ENCODE peak calls at places on chromosomes 12 and 14, in five cellular contexts. Q is fibroblast of lung, Y is HCT116, J is GM23248, O is H9. N is an unnamed sample.

GRCh38 chr12:7645395-7646177 is 20.1 kb downstream of the APOBEC1 start:
- DNase-seq in Q (peak; percentile 46), Y (peak; percentile 24), J (peak; percentile 52), O (peak; percentile 47), N (peak; percentile 21)

GRCh38 chr14:105862581-105863239 is 336.3 kb downstream of the TMEM121 start:
- DNase-seq in Q (no peak), Y (no peak), J (no peak), O (no peak), N (no peak)

GRCh38 chr12:40224439-40225291 is at the start of gene LRRK2:
- DNase-seq in Q (peak; percentile 65), Y (no peak), J (peak; percentile 89), O (peak; percentile 62), N (no peak)

GRCh38 chr14:45198551-45198950 is 54.5 kb downstream of the MIS18BP1 start:
- DNase-seq in Q (peak; percentile 22), Y (no peak), J (peak; percentile 71), O (no peak), N (no peak)

GRCh38 chr12:1820191-1820599 is at the start of gene LRTM2:
- DNase-seq in Q (no peak), Y (no peak), J (no peak), O (no peak), N (no peak)

GRCh38 chr12:131513606-131514005 is 197.3 kb upstream of the SFSWAP start:
- DNase-seq in Q (no peak), Y (no peak), J (no peak), O (no peak), N (peak; percentile 16)

GRCh38 chr12:122872815-122873361 is 23.0 kb downstream of the VPS37B start:
- DNase-seq in Q (no peak), Y (no peak), J (no peak), O (no peak), N (no peak)

GRCh38 chr12:47576256-47576655 is 129.6 kb downstream of the RPAP3 start:
- DNase-seq in Q (no peak), Y (no peak), J (no peak), O (no peak), N (no peak)

GRCh38 chr14:30921305-30921704 is 46.9 kb downstream of the COCH start:
- DNase-seq in Q (peak; percentile 39), Y (no peak), J (peak; percentile 24), O (no peak), N (no peak)

GRCh38 chr12:4143909-4144308 is 129.7 kb upstream of the CCND2 start:
- DNase-seq in Q (no peak), Y (peak; percentile 37), J (no peak), O (no peak), N (no peak)

GRCh38 chr14:68771631-68772030 is 21.2 kb downstream of the ZFP36L1 start:
- DNase-seq in Q (no peak), Y (no peak), J (no peak), O (no peak), N (no peak)

GRCh38 chr14:91231446-91231845 is 13.1 kb downstream of the GPR68 start:
- DNase-seq in Q (no peak), Y (no peak), J (peak; percentile 77), O (no peak), N (no peak)

GRCh38 chr12:50006754-50007442 is 18.4 kb downstream of the RACGAP1 start:
- DNase-seq in Q (no peak), Y (no peak), J (peak; percentile 73), O (no peak), N (no peak)

GRCh38 chr12:20006856-20007255 is 361.5 kb upstream of the PDE3A start:
- DNase-seq in Q (no peak), Y (no peak), J (peak; percentile 47), O (no peak), N (no peak)

GRCh38 chr14:30235485-30235884 is 307.8 kb upstream of the PRKD1 start:
- DNase-seq in Q (no peak), Y (no peak), J (no peak), O (no peak), N (no peak)

GRCh38 chr14:105092124-105092911 is 27.1 kb upstream of the GPR132 start:
- DNase-seq in Q (no peak), Y (no peak), J (peak; percentile 61), O (peak; percentile 52), N (no peak)

GRCh38 chr14:60165547-60165876 is 314 bp upstream of the DHRS7 start:
- DNase-seq in Q (no peak), Y (no peak), J (no peak), O (no peak), N (no peak)

GRCh38 chr12:120584343-120585149 is 3.3 kb upstream of the POP5 start:
- DNase-seq in Q (no peak), Y (peak; percentile 13), J (peak; percentile 58), O (peak; percentile 68), N (peak; percentile 57)

GRCh38 chr14:30427401-30427800 is 131.6 kb upstream of the G2E3 start:
- DNase-seq in Q (no peak), Y (no peak), J (no peak), O (no peak), N (no peak)

GRCh38 chr12:56590237-56590830 is 39.8 kb downstream of the BAZ2A start:
- DNase-seq in Q (peak; percentile 17), Y (no peak), J (peak; percentile 31), O (peak; percentile 67), N (no peak)

GRCh38 chr12:108302471-108303311 is 36.4 kb downstream of the CMKLR1 start:
- DNase-seq in Q (peak; percentile 21), Y (no peak), J (peak; percentile 83), O (peak; percentile 85), N (peak; percentile 64)

GRCh38 chr12:126667340-126667739 is 1599.6 kb upstream of the TMEM132C start:
- DNase-seq in Q (peak; percentile 17), Y (no peak), J (peak; percentile 78), O (no peak), N (peak; percentile 30)

GRCh38 chr14:100573757-100574641 is 13.2 kb downstream of the BEGAIN start:
- DNase-seq in Q (no peak), Y (no peak), J (no peak), O (no peak), N (no peak)

GRCh38 chr12:11650279-11650696 is 814 bp downstream of the ETV6 start:
- DNase-seq in Q (no peak), Y (no peak), J (no peak), O (peak; percentile 68), N (no peak)

GRCh38 chr14:72451081-72451972 is 442.6 kb downstream of the DPF3 start:
- DNase-seq in Q (peak; percentile 9), Y (no peak), J (no peak), O (no peak), N (no peak)

GRCh38 chr14:52049721-52050588 is 18.9 kb downstream of the NID2 start:
- DNase-seq in Q (no peak), Y (no peak), J (no peak), O (no peak), N (no peak)

GRCh38 chr12:78739653-78740052 is 124.9 kb upstream of the SYT1 start:
- DNase-seq in Q (no peak), Y (no peak), J (no peak), O (no peak), N (no peak)

GRCh38 chr12:51773145-51773869 is 75.2 kb downstream of the FIGNL2 start:
- DNase-seq in Q (peak; percentile 81), Y (peak; percentile 10), J (peak; percentile 90), O (no peak), N (no peak)

GRCh38 chr14:59803052-59803451 is 67.5 kb downstream of the RTN1 start:
- DNase-seq in Q (no peak), Y (no peak), J (no peak), O (no peak), N (no peak)

GRCh38 chr14:31084385-31084784 is 58.2 kb upstream of the STRN3 start:
- DNase-seq in Q (no peak), Y (no peak), J (no peak), O (no peak), N (no peak)

GRCh38 chr14:68318788-68319187 is 474.1 kb downstream of the ZFP36L1 start:
- DNase-seq in Q (no peak), Y (no peak), J (no peak), O (no peak), N (no peak)

GRCh38 chr14:20415723-20416622 is 2.7 kb upstream of the TEP1 start:
- DNase-seq in Q (peak; percentile 62), Y (peak; percentile 43), J (peak; percentile 72), O (no peak), N (no peak)

GRCh38 chr12:64826234-64826633 is 1.8 kb downstream of the TBC1D30 start:
- DNase-seq in Q (peak; percentile 60), Y (no peak), J (peak; percentile 61), O (peak; percentile 86), N (no peak)

GRCh38 chr14:50362791-50363733 is 33.6 kb downstream of the CDKL1 start:
- DNase-seq in Q (no peak), Y (no peak), J (peak; percentile 44), O (no peak), N (no peak)

GRCh38 chr14:70707138-70708038 is 65.7 kb downstream of the TTC9 start:
- DNase-seq in Q (no peak), Y (peak; percentile 27), J (peak; percentile 68), O (peak; percentile 43), N (peak; percentile 92)
- H2AFZ ChIP-seq in Q (no peak overlapping the region), Y (no peak overlapping the region), J (no peak overlapping the region), O (no peak overlapping the region), N (no peak overlapping the region)

GRCh38 chr14:74301594-74302159 is 1.1 kb downstream of the ABCD4 start:
- DNase-seq in Q (no peak), Y (no peak), J (peak; percentile 18), O (no peak), N (no peak)
- H2AFZ ChIP-seq in Q (peak overlapping the region; percentile 3), Y (peak overlapping the region; percentile 47), J (peak overlapping the region; percentile 100), O (no peak overlapping the region), N (peak overlapping the region; percentile 98)

GRCh38 chr14:65045691-65046090 is 56.6 kb downstream of the MAX start:
- DNase-seq in Q (no peak), Y (no peak), J (no peak), O (no peak), N (no peak)

GRCh38 chr14:65043893-65044595 is 57.3 kb downstream of the FNTB start:
- DNase-seq in Q (no peak), Y (no peak), J (no peak), O (no peak), N (no peak)

GRCh38 chr14:65045011-65045410 is 57.3 kb downstream of the MAX start:
- DNase-seq in Q (no peak), Y (no peak), J (no peak), O (no peak), N (no peak)

GRCh38 chr14:65042731-65043372 is 56.2 kb downstream of the FNTB start:
- DNase-seq in Q (no peak), Y (no peak), J (no peak), O (no peak), N (no peak)

GRCh38 chr14:65044596-65044959 is 57.7 kb downstream of the MAX start:
- DNase-seq in Q (no peak), Y (no peak), J (no peak), O (no peak), N (no peak)
- H2AFZ ChIP-seq in Q (no peak overlapping the region), Y (no peak overlapping the region), J (no peak overlapping the region), O (no peak overlapping the region), N (no peak overlapping the region)

DNA sequence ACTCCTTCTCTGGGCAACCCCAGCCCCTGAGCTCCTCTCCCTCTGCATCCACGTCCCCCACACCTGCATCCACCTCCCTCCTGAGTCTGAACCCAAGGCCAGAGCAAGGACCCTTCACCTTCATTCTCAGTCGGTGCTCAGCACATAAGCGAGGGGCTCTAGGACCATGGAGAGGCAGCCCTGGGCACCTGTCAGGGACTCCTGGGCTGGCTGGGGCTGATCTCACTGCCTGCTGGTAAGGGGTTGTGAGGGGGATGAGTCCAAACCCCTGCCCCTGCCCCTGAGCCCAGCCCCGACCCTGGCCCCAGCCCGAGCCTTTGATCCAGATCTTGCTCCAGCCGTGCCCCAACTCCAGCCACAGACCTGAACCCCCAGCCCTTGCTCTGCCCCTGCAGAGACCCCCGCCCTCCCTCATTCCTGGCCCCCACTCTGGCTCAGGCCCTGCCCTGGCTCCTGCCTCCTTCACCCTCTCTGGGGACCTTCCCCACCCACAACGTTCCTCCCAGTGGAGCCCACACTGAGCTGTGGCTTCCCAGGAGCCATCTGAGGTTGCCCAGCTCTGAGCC is 888 bp upstream of the CCDC197 start:
- DNase-seq in Q (no peak), Y (no peak), J (no peak), O (no peak), N (no peak)
- H2AFZ ChIP-seq in Q (no peak overlapping the region), Y (no peak overlapping the region), J (no peak overlapping the region), O (no peak overlapping the region), N (no peak overlapping the region)